ENCODE peak calls at places on chromosomes 13 and 19, in four cellular contexts. One of them, this sample, is unnamed.

GRCh38 chr19:9937001-9937411 is 691 bp upstream of the OLFM2 start:
- DNase-seq in SK-N-SH: peak
- DNase-seq in K562: no peak
- DNase-seq in GM12878: no peak
- DNase-seq in this sample: peak

GRCh38 chr13:44393391-44393790 is 19.8 kb downstream of the SERP2 start:
- DNase-seq in SK-N-SH: no peak
- DNase-seq in K562: no peak
- DNase-seq in GM12878: no peak
- DNase-seq in this sample: no peak

GRCh38 chr13:111861766-111862366 is 205.1 kb upstream of the SOX1 start:
- DNase-seq in SK-N-SH: no peak
- DNase-seq in K562: no peak
- DNase-seq in GM12878: no peak
- DNase-seq in this sample: no peak

GRCh38 chr19:995051-995827 is 5.0 kb upstream of the GRIN3B start:
- DNase-seq in SK-N-SH: no peak
- DNase-seq in K562: no peak
- DNase-seq in GM12878: no peak
- DNase-seq in this sample: no peak

GRCh38 chr13:21219044-21219381 is 42.6 kb downstream of the MRPL57 start:
- DNase-seq in SK-N-SH: no peak
- DNase-seq in K562: no peak
- DNase-seq in GM12878: no peak
- DNase-seq in this sample: no peak

GRCh38 chr13:20998649-20999415 is 62.6 kb downstream of the LATS2 start:
- DNase-seq in SK-N-SH: no peak
- DNase-seq in K562: no peak
- DNase-seq in GM12878: no peak
- DNase-seq in this sample: no peak

GRCh38 chr19:31330761-31331160 is 18.5 kb downstream of the TSHZ3 start:
- DNase-seq in SK-N-SH: no peak
- DNase-seq in K562: no peak
- DNase-seq in GM12878: no peak
- DNase-seq in this sample: no peak

GRCh38 chr13:26198116-26198515 is 24.0 kb downstream of the RNF6 start:
- DNase-seq in SK-N-SH: no peak
- DNase-seq in K562: no peak
- DNase-seq in GM12878: no peak
- DNase-seq in this sample: no peak

GRCh38 chr13:43573361-43573740 is 213.4 kb downstream of the ENOX1 start:
- DNase-seq in SK-N-SH: no peak
- DNase-seq in K562: no peak
- DNase-seq in GM12878: no peak
- DNase-seq in this sample: no peak

DNA sequence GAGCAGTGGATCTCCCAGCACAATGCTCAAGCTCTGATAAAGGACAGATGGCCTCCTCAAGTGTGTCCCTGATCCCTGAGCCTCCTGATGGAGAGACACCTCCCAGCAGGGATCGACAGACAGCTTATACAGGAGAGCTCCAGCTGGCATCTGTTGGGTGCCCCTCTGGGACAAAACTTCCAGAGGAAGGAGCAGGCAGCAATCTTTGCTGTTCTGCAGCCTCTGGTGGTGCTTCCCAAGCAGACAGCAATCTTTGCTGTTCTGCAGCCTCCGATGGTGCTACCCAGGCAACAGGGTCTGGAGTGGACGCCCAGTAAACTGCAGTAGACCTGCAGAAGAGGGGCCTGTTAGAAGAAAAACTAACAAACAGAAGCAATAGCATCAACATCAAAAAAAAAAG is 349.3 kb upstream of the SPRY2 start:
- DNase-seq in SK-N-SH: no peak
- DNase-seq in K562: no peak
- DNase-seq in GM12878: no peak
- DNase-seq in this sample: no peak
- TF ChIP-seq USF1 in SK-N-SH: no peak
- TF ChIP-seq USF1 in K562: no peak
- TF ChIP-seq USF1 in GM12878: no peak
- TF ChIP-seq USF1 in this sample: no peak

GRCh38 chr13:76637651-76638111 is 248.5 kb downstream of the KCTD12 start:
- DNase-seq in SK-N-SH: peak
- DNase-seq in K562: no peak
- DNase-seq in GM12878: no peak
- DNase-seq in this sample: no peak
- TF ChIP-seq USF1 in SK-N-SH: no peak
- TF ChIP-seq USF1 in K562: no peak
- TF ChIP-seq USF1 in GM12878: no peak
- TF ChIP-seq USF1 in this sample: no peak

GRCh38 chr13:114097893-114098688 is 34.3 kb downstream of the RASA3 start:
- DNase-seq in SK-N-SH: peak
- DNase-seq in K562: no peak
- DNase-seq in GM12878: no peak
- DNase-seq in this sample: peak
- TF ChIP-seq USF1 in SK-N-SH: no peak
- TF ChIP-seq USF1 in K562: no peak
- TF ChIP-seq USF1 in GM12878: no peak
- TF ChIP-seq USF1 in this sample: no peak

DNA sequence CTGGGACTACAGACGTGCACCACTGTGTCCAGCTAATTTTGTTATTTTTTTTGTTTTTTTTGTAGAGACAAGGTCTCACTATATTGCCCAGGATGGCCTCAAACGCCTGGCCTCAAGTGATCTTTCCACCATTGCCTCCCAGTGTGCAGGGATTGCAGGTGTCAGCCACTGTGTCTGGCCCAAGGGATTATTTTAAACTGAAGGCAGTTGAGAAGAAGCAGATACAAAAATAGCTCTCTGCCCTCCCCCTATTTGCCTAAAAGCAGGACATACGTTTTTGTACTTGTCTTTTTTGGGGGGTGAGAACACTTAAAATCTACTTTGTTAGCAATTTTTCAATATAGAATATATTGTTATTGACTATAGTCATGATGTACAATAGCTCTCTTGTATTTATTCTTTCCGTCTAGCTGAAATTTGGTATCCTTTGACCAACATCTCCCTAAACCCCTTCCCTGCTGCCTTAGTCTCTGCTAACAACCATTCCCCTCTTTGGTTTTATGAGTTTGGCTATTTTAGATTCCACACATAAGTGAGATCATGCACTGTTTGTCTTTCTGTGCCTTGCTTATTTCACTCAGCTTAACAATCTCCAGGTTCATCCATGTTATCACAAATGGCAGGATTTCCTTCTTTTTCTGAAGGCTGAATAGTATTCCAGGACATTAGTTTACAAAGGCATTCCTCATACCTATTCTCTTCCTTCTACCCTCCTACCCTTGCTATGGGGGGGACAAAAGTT is 34.9 kb downstream of the ADGRE3 start:
- DNase-seq in SK-N-SH: no peak
- DNase-seq in K562: no peak
- DNase-seq in GM12878: no peak
- DNase-seq in this sample: no peak
- TF ChIP-seq USF1 in SK-N-SH: no peak
- TF ChIP-seq USF1 in K562: no peak
- TF ChIP-seq USF1 in GM12878: no peak
- TF ChIP-seq USF1 in this sample: no peak

This sample was measured in WTC11.